ENCODE peak calls at places on chromosomes 2 and 18, in ten cellular contexts. One of them, this sample, is unnamed. For H3K36me3, the result is how much of the 10 kb centered on the place peaks cover.

GRCh38 chr2:197828464-197829135 is 24.2 kb downstream of the PLCL1 start:
- DNase-seq in naive thymus-derived CD4-positive, alpha-beta T cell: no peak
- DNase-seq in MM.1S: no peak
- DNase-seq in pancreas: no peak
- DNase-seq in aorta: no peak
- DNase-seq in tibial artery: no peak
- DNase-seq in mammary epithelial cell: no peak
- DNase-seq in endodermal cell: no peak
- DNase-seq in endothelial cell of umbilical vein: peak
- DNase-seq in NT2/D1: no peak
- DNase-seq in this sample: no peak

GRCh38 chr2:197198890-197199289 is 111.7 kb downstream of the ANKRD44 start:
- DNase-seq in naive thymus-derived CD4-positive, alpha-beta T cell: peak
- DNase-seq in MM.1S: peak
- DNase-seq in pancreas: no peak
- DNase-seq in aorta: peak
- DNase-seq in tibial artery: peak
- DNase-seq in mammary epithelial cell: peak
- DNase-seq in endodermal cell: no peak
- DNase-seq in endothelial cell of umbilical vein: no peak
- DNase-seq in NT2/D1: no peak
- DNase-seq in this sample: peak

GRCh38 chr18:21264651-21265050 is 22.6 kb downstream of the GREB1L start:
- DNase-seq in naive thymus-derived CD4-positive, alpha-beta T cell: no peak
- DNase-seq in MM.1S: no peak
- DNase-seq in pancreas: peak
- DNase-seq in aorta: no peak
- DNase-seq in tibial artery: no peak
- DNase-seq in mammary epithelial cell: peak
- DNase-seq in endodermal cell: no peak
- DNase-seq in endothelial cell of umbilical vein: peak
- DNase-seq in NT2/D1: peak
- DNase-seq in this sample: no peak

GRCh38 chr2:198994678-198995077 is 463.1 kb downstream of the SATB2 start:
- DNase-seq in naive thymus-derived CD4-positive, alpha-beta T cell: no peak
- DNase-seq in MM.1S: no peak
- DNase-seq in pancreas: no peak
- DNase-seq in aorta: no peak
- DNase-seq in tibial artery: no peak
- DNase-seq in mammary epithelial cell: no peak
- DNase-seq in endodermal cell: no peak
- DNase-seq in endothelial cell of umbilical vein: no peak
- DNase-seq in NT2/D1: no peak
- DNase-seq in this sample: no peak

GRCh38 chr2:74216642-74217041 is 18.2 kb downstream of the MTHFD2 start:
- DNase-seq in naive thymus-derived CD4-positive, alpha-beta T cell: no peak
- DNase-seq in MM.1S: no peak
- DNase-seq in pancreas: no peak
- DNase-seq in aorta: no peak
- DNase-seq in tibial artery: no peak
- DNase-seq in mammary epithelial cell: no peak
- DNase-seq in endodermal cell: peak
- DNase-seq in endothelial cell of umbilical vein: no peak
- DNase-seq in NT2/D1: no peak
- DNase-seq in this sample: no peak

GRCh38 chr2:3342324-3342723 is 35.3 kb downstream of the EIPR1 start:
- DNase-seq in naive thymus-derived CD4-positive, alpha-beta T cell: no peak
- DNase-seq in MM.1S: no peak
- DNase-seq in pancreas: no peak
- DNase-seq in aorta: no peak
- DNase-seq in tibial artery: no peak
- DNase-seq in mammary epithelial cell: no peak
- DNase-seq in endodermal cell: no peak
- DNase-seq in endothelial cell of umbilical vein: no peak
- DNase-seq in NT2/D1: no peak
- DNase-seq in this sample: peak

GRCh38 chr2:8310557-8311455 is 371.1 kb upstream of the ID2 start:
- DNase-seq in naive thymus-derived CD4-positive, alpha-beta T cell: no peak
- DNase-seq in MM.1S: no peak
- DNase-seq in pancreas: no peak
- DNase-seq in aorta: no peak
- DNase-seq in tibial artery: no peak
- DNase-seq in mammary epithelial cell: no peak
- DNase-seq in endodermal cell: peak
- DNase-seq in endothelial cell of umbilical vein: no peak
- DNase-seq in NT2/D1: no peak
- DNase-seq in this sample: no peak

GRCh38 chr2:66885775-66886402 is 451.0 kb downstream of the MEIS1 start:
- DNase-seq in naive thymus-derived CD4-positive, alpha-beta T cell: no peak
- DNase-seq in MM.1S: no peak
- DNase-seq in pancreas: no peak
- DNase-seq in aorta: no peak
- DNase-seq in tibial artery: no peak
- DNase-seq in mammary epithelial cell: no peak
- DNase-seq in endodermal cell: no peak
- DNase-seq in endothelial cell of umbilical vein: no peak
- DNase-seq in NT2/D1: no peak
- DNase-seq in this sample: no peak

GRCh38 chr2:134375935-134376334 is 122.1 kb downstream of the MGAT5 start:
- DNase-seq in naive thymus-derived CD4-positive, alpha-beta T cell: no peak
- DNase-seq in MM.1S: no peak
- DNase-seq in pancreas: peak
- DNase-seq in aorta: no peak
- DNase-seq in tibial artery: no peak
- DNase-seq in mammary epithelial cell: no peak
- DNase-seq in endodermal cell: peak
- DNase-seq in endothelial cell of umbilical vein: peak
- DNase-seq in NT2/D1: no peak
- DNase-seq in this sample: no peak

GRCh38 chr2:131062066-131062465 is 31.2 kb downstream of the FAM168B start:
- DNase-seq in naive thymus-derived CD4-positive, alpha-beta T cell: no peak
- DNase-seq in MM.1S: no peak
- DNase-seq in pancreas: no peak
- DNase-seq in aorta: no peak
- DNase-seq in tibial artery: no peak
- DNase-seq in mammary epithelial cell: no peak
- DNase-seq in endodermal cell: no peak
- DNase-seq in endothelial cell of umbilical vein: peak
- DNase-seq in NT2/D1: no peak
- DNase-seq in this sample: no peak

GRCh38 chr2:236659758-236660150 is 90.1 kb downstream of the ACKR3 start:
- DNase-seq in naive thymus-derived CD4-positive, alpha-beta T cell: no peak
- DNase-seq in MM.1S: no peak
- DNase-seq in pancreas: no peak
- DNase-seq in aorta: peak
- DNase-seq in tibial artery: no peak
- DNase-seq in mammary epithelial cell: no peak
- DNase-seq in endodermal cell: no peak
- DNase-seq in endothelial cell of umbilical vein: no peak
- DNase-seq in NT2/D1: no peak
- DNase-seq in this sample: no peak

GRCh38 chr2:147449323-147450080 is 395.3 kb upstream of the ACVR2A start:
- DNase-seq in naive thymus-derived CD4-positive, alpha-beta T cell: no peak
- DNase-seq in MM.1S: no peak
- DNase-seq in pancreas: no peak
- DNase-seq in aorta: no peak
- DNase-seq in tibial artery: no peak
- DNase-seq in mammary epithelial cell: no peak
- DNase-seq in endodermal cell: peak
- DNase-seq in endothelial cell of umbilical vein: no peak
- DNase-seq in NT2/D1: peak
- DNase-seq in this sample: no peak

GRCh38 chr2:11200651-11201050 is 45.4 kb downstream of the SLC66A3 start:
- DNase-seq in naive thymus-derived CD4-positive, alpha-beta T cell: no peak
- DNase-seq in MM.1S: no peak
- DNase-seq in pancreas: no peak
- DNase-seq in aorta: no peak
- DNase-seq in tibial artery: no peak
- DNase-seq in mammary epithelial cell: no peak
- DNase-seq in endodermal cell: no peak
- DNase-seq in endothelial cell of umbilical vein: no peak
- DNase-seq in NT2/D1: no peak
- DNase-seq in this sample: no peak

GRCh38 chr2:11203480-11203879 is 48.2 kb downstream of the SLC66A3 start:
- DNase-seq in naive thymus-derived CD4-positive, alpha-beta T cell: no peak
- DNase-seq in MM.1S: no peak
- DNase-seq in pancreas: no peak
- DNase-seq in aorta: no peak
- DNase-seq in tibial artery: no peak
- DNase-seq in mammary epithelial cell: peak
- DNase-seq in endodermal cell: no peak
- DNase-seq in endothelial cell of umbilical vein: peak
- DNase-seq in NT2/D1: no peak
- DNase-seq in this sample: no peak

DNA sequence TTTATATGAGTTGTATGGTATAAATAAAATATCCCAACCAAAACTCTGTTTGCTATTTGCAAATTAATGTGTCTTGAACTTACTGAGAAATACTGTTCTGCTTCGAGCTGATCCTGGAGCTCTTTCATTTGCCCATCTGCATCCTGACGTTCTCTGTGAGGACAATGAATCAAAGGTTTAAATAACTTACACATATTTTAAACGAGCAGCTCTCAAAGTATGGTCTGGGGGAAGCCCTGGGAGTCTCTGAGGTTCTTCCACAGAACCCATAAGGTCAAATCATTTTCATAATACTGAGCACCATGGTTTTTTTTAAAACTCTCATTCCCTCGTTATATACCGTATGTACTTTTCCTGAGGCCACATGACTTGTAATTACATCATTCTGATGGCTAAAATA is 46.7 kb downstream of the SLC66A3 start:
- DNase-seq in naive thymus-derived CD4-positive, alpha-beta T cell: no peak
- DNase-seq in MM.1S: no peak
- DNase-seq in pancreas: no peak
- DNase-seq in aorta: no peak
- DNase-seq in tibial artery: no peak
- DNase-seq in mammary epithelial cell: no peak
- DNase-seq in endodermal cell: no peak
- DNase-seq in endothelial cell of umbilical vein: no peak
- DNase-seq in NT2/D1: no peak
- DNase-seq in this sample: no peak
- H3K36me3 ChIP-seq in naive thymus-derived CD4-positive, alpha-beta T cell: under half
- H3K36me3 ChIP-seq in MM.1S: under half
- H3K36me3 ChIP-seq in pancreas: under half
- H3K36me3 ChIP-seq in aorta: under half
- H3K36me3 ChIP-seq in tibial artery: under half
- H3K36me3 ChIP-seq in mammary epithelial cell: under half
- H3K36me3 ChIP-seq in endodermal cell: half or more
- H3K36me3 ChIP-seq in endothelial cell of umbilical vein: under half
- H3K36me3 ChIP-seq in NT2/D1: under half
- H3K36me3 ChIP-seq in this sample: under half

GRCh38 chr2:15279181-15279876 is 281.8 kb downstream of the NBAS start:
- DNase-seq in naive thymus-derived CD4-positive, alpha-beta T cell: no peak
- DNase-seq in MM.1S: no peak
- DNase-seq in pancreas: no peak
- DNase-seq in aorta: no peak
- DNase-seq in tibial artery: no peak
- DNase-seq in mammary epithelial cell: no peak
- DNase-seq in endodermal cell: no peak
- DNase-seq in endothelial cell of umbilical vein: no peak
- DNase-seq in NT2/D1: no peak
- DNase-seq in this sample: no peak
- H3K4me3 ChIP-seq in naive thymus-derived CD4-positive, alpha-beta T cell: no peak
- H3K4me3 ChIP-seq in MM.1S: no peak
- H3K4me3 ChIP-seq in pancreas: no peak
- H3K4me3 ChIP-seq in aorta: no peak
- H3K4me3 ChIP-seq in tibial artery: no peak
- H3K4me3 ChIP-seq in mammary epithelial cell: no peak
- H3K4me3 ChIP-seq in endodermal cell: no peak
- H3K4me3 ChIP-seq in endothelial cell of umbilical vein: no peak
- H3K4me3 ChIP-seq in NT2/D1: no peak
- H3K4me3 ChIP-seq in this sample: no peak

GRCh38 chr2:105766300-105766866 is 21.7 kb downstream of the NCK2 start:
- DNase-seq in naive thymus-derived CD4-positive, alpha-beta T cell: no peak
- DNase-seq in MM.1S: no peak
- DNase-seq in pancreas: no peak
- DNase-seq in aorta: no peak
- DNase-seq in tibial artery: no peak
- DNase-seq in mammary epithelial cell: no peak
- DNase-seq in endodermal cell: no peak
- DNase-seq in endothelial cell of umbilical vein: no peak
- DNase-seq in NT2/D1: no peak
- DNase-seq in this sample: no peak
- H3K36me3 ChIP-seq in naive thymus-derived CD4-positive, alpha-beta T cell: under half
- H3K36me3 ChIP-seq in MM.1S: under half
- H3K36me3 ChIP-seq in pancreas: under half
- H3K36me3 ChIP-seq in aorta: under half
- H3K36me3 ChIP-seq in tibial artery: under half
- H3K36me3 ChIP-seq in mammary epithelial cell: under half
- H3K36me3 ChIP-seq in endodermal cell: under half
- H3K36me3 ChIP-seq in endothelial cell of umbilical vein: under half
- H3K36me3 ChIP-seq in NT2/D1: under half
- H3K36me3 ChIP-seq in this sample: under half

GRCh38 chr2:226773291-226773690 is 26.3 kb downstream of the IRS1 start:
- DNase-seq in naive thymus-derived CD4-positive, alpha-beta T cell: no peak
- DNase-seq in MM.1S: no peak
- DNase-seq in pancreas: no peak
- DNase-seq in aorta: no peak
- DNase-seq in tibial artery: no peak
- DNase-seq in mammary epithelial cell: peak
- DNase-seq in endodermal cell: no peak
- DNase-seq in endothelial cell of umbilical vein: no peak
- DNase-seq in NT2/D1: no peak
- DNase-seq in this sample: no peak
- H3K4me3 ChIP-seq in naive thymus-derived CD4-positive, alpha-beta T cell: no peak
- H3K4me3 ChIP-seq in MM.1S: peak
- H3K4me3 ChIP-seq in pancreas: no peak
- H3K4me3 ChIP-seq in aorta: no peak
- H3K4me3 ChIP-seq in tibial artery: no peak
- H3K4me3 ChIP-seq in mammary epithelial cell: no peak
- H3K4me3 ChIP-seq in endodermal cell: no peak
- H3K4me3 ChIP-seq in endothelial cell of umbilical vein: no peak
- H3K4me3 ChIP-seq in NT2/D1: no peak
- H3K4me3 ChIP-seq in this sample: no peak

GRCh38 chr2:240896871-240897692 is 1.1 kb upstream of the MAB21L4 start:
- DNase-seq in naive thymus-derived CD4-positive, alpha-beta T cell: no peak
- DNase-seq in MM.1S: no peak
- DNase-seq in pancreas: peak
- DNase-seq in aorta: no peak
- DNase-seq in tibial artery: no peak
- DNase-seq in mammary epithelial cell: peak
- DNase-seq in endodermal cell: no peak
- DNase-seq in endothelial cell of umbilical vein: no peak
- DNase-seq in NT2/D1: no peak
- DNase-seq in this sample: peak
- H3K36me3 ChIP-seq in naive thymus-derived CD4-positive, alpha-beta T cell: under half
- H3K36me3 ChIP-seq in MM.1S: under half
- H3K36me3 ChIP-seq in pancreas: under half
- H3K36me3 ChIP-seq in aorta: under half
- H3K36me3 ChIP-seq in tibial artery: under half
- H3K36me3 ChIP-seq in mammary epithelial cell: under half
- H3K36me3 ChIP-seq in endodermal cell: under half
- H3K36me3 ChIP-seq in endothelial cell of umbilical vein: under half
- H3K36me3 ChIP-seq in NT2/D1: under half
- H3K36me3 ChIP-seq in this sample: under half

This sample was measured in upper lobe of left lung.